ENCODE peak calls at places on chromosomes 1 and 21, in five cellular contexts. D is Ammon's horn; H is anterior cingulate cortex; K is activated CD8-positive, alpha-beta memory T cell treated with anti-CD3 and anti-CD28 coated beads, Interleukin-2, amount 50 U/mL, for 48 hours; Q is activated CD4-positive, alpha-beta T cell treated with anti-CD3 and anti-CD28 coated beads for 24 hours. Z is an unnamed sample.

GRCh38 chr1:204889681-204890373 is 19.2 kb downstream of the NFASC start:
- DNase-seq in D (no peak), H (no peak), K (no peak), Q (no peak), Z (no peak)

GRCh38 chr1:15178571-15179484 is 25.3 kb downstream of the TMEM51 start:
- DNase-seq in D (no peak), H (no peak), K (no peak), Q (no peak), Z (no peak)

GRCh38 chr1:225329041-225329440 is 98.8 kb downstream of the LBR start:
- DNase-seq in D (no peak), H (no peak), K (no peak), Q (no peak), Z (no peak)

GRCh38 chr1:9230869-9231533 is 3.6 kb upstream of the H6PD start:
- DNase-seq in D (no peak), H (no peak), K (no peak), Q (no peak), Z (no peak)

GRCh38 chr1:62625415-62625814 is 28.1 kb downstream of the ANGPTL3 start:
- DNase-seq in D (no peak), H (no peak), K (no peak), Q (no peak), Z (no peak)

GRCh38 chr1:94553323-94553730 is 11.8 kb upstream of the F3 start:
- DNase-seq in D (no peak), H (no peak), K (no peak), Q (no peak), Z (no peak)

GRCh38 chr1:173206816-173207595 is at the start of gene TNFSF4:
- DNase-seq in D (no peak), H (no peak), K (no peak), Q (no peak), Z (no peak)

GRCh38 chr1:58397187-58397820 is 149.2 kb downstream of the OMA1 start:
- DNase-seq in D (no peak), H (no peak), K (no peak), Q (no peak), Z (no peak)

GRCh38 chr1:229191066-229191674 is 79.7 kb upstream of the RAB4A start:
- DNase-seq in D (no peak), H (no peak), K (no peak), Q (no peak), Z (no peak)

GRCh38 chr21:43207043-43207315 is 38.2 kb downstream of the CRYAA start:
- DNase-seq in D (no peak), H (no peak), K (no peak), Q (no peak), Z (peak; percentile 10)

GRCh38 chr1:78520216-78520615 is 29.4 kb downstream of the PTGFR start:
- DNase-seq in D (no peak), H (no peak), K (no peak), Q (no peak), Z (no peak)

GRCh38 chr21:33291686-33292085 is 25.5 kb downstream of the IL10RB start:
- DNase-seq in D (no peak), H (no peak), K (no peak), Q (no peak), Z (no peak)

GRCh38 chr1:233439721-233440120 is 112.2 kb downstream of the MAP3K21 start:
- DNase-seq in D (no peak), H (no peak), K (no peak), Q (no peak), Z (no peak)

Z was measured in D341Med.